ENCODE peak calls at places on chromosomes 5 and 9, in seven cellular contexts. One of them, this sample, is unnamed.

GRCh38 chr9:2876320-2876719 is 32.4 kb upstream of the PUM3 start:
- DNase-seq in glutamatergic neuron: no peak
- DNase-seq in D721Med: no peak
- DNase-seq in uterus: no peak
- DNase-seq in putamen: no peak
- DNase-seq in DMS153: no peak
- DNase-seq in left ventricle myocardium inferior: no peak
- DNase-seq in this sample: no peak

GRCh38 chr5:51398875-51399635 is 15.8 kb downstream of the ISL1 start:
- DNase-seq in glutamatergic neuron: peak
- DNase-seq in D721Med: no peak
- DNase-seq in uterus: no peak
- DNase-seq in putamen: no peak
- DNase-seq in DMS153: no peak
- DNase-seq in left ventricle myocardium inferior: no peak
- DNase-seq in this sample: no peak

GRCh38 chr5:157283434-157283833 is 17.5 kb downstream of the CYFIP2 start:
- DNase-seq in glutamatergic neuron: no peak
- DNase-seq in D721Med: no peak
- DNase-seq in uterus: no peak
- DNase-seq in putamen: no peak
- DNase-seq in DMS153: no peak
- DNase-seq in left ventricle myocardium inferior: no peak
- DNase-seq in this sample: no peak

GRCh38 chr9:11158063-11158462 is 545.3 kb upstream of the PTPRD start:
- DNase-seq in glutamatergic neuron: no peak
- DNase-seq in D721Med: no peak
- DNase-seq in uterus: no peak
- DNase-seq in putamen: no peak
- DNase-seq in DMS153: no peak
- DNase-seq in left ventricle myocardium inferior: no peak
- DNase-seq in this sample: no peak

GRCh38 chr5:95989283-95990048 is 27.8 kb upstream of the ELL2 start:
- DNase-seq in glutamatergic neuron: no peak
- DNase-seq in D721Med: no peak
- DNase-seq in uterus: no peak
- DNase-seq in putamen: no peak
- DNase-seq in DMS153: no peak
- DNase-seq in left ventricle myocardium inferior: no peak
- DNase-seq in this sample: no peak

GRCh38 chr9:36328798-36329411 is 70.7 kb upstream of the GNE start:
- DNase-seq in glutamatergic neuron: no peak
- DNase-seq in D721Med: peak
- DNase-seq in uterus: no peak
- DNase-seq in putamen: peak
- DNase-seq in DMS153: peak
- DNase-seq in left ventricle myocardium inferior: no peak
- DNase-seq in this sample: no peak

GRCh38 chr9:85377751-85378289 is 363.9 kb downstream of the AGTPBP1 start:
- DNase-seq in glutamatergic neuron: no peak
- DNase-seq in D721Med: no peak
- DNase-seq in uterus: no peak
- DNase-seq in putamen: no peak
- DNase-seq in DMS153: no peak
- DNase-seq in left ventricle myocardium inferior: no peak
- DNase-seq in this sample: no peak

GRCh38 chr9:123686849-123687233 is 243.1 kb downstream of the DENND1A start:
- DNase-seq in glutamatergic neuron: no peak
- DNase-seq in D721Med: no peak
- DNase-seq in uterus: no peak
- DNase-seq in putamen: no peak
- DNase-seq in DMS153: no peak
- DNase-seq in left ventricle myocardium inferior: no peak
- DNase-seq in this sample: no peak

GRCh38 chr9:121997791-121998190 is 95.3 kb downstream of the TTLL11 start:
- DNase-seq in glutamatergic neuron: no peak
- DNase-seq in D721Med: no peak
- DNase-seq in uterus: peak
- DNase-seq in putamen: no peak
- DNase-seq in DMS153: no peak
- DNase-seq in left ventricle myocardium inferior: no peak
- DNase-seq in this sample: no peak

GRCh38 chr5:53397845-53398244 is 82.6 kb upstream of the FST start:
- DNase-seq in glutamatergic neuron: no peak
- DNase-seq in D721Med: no peak
- DNase-seq in uterus: no peak
- DNase-seq in putamen: no peak
- DNase-seq in DMS153: no peak
- DNase-seq in left ventricle myocardium inferior: peak
- DNase-seq in this sample: no peak

GRCh38 chr9:130172858-130173461 is 756 bp downstream of the NCS1 start:
- DNase-seq in glutamatergic neuron: peak
- DNase-seq in D721Med: no peak
- DNase-seq in uterus: peak
- DNase-seq in putamen: no peak
- DNase-seq in DMS153: no peak
- DNase-seq in left ventricle myocardium inferior: no peak
- DNase-seq in this sample: peak